ENCODE peak calls at places on chromosomes 2 and 18, in eight cellular contexts. L is spleen, X is transverse colon, E is endothelial cell of umbilical vein, W is GM12878, A is HCT116, Z is sigmoid colon, V is K562. Y is an unnamed sample.

GRCh38 chr18:32278148-32278799 is 88.4 kb downstream of the MEP1B start:
- DNase-seq in L (no peak), X (peak; percentile 38), E (no peak), W (no peak), A (no peak), Z (no peak), V (no peak), Y (no peak)

GRCh38 chr2:46095821-46096220 is 201.4 kb upstream of the EPAS1 start:
- DNase-seq in L (no peak), X (no peak), E (no peak), W (no peak), A (no peak), Z (no peak), V (no peak), Y (no peak)

GRCh38 chr2:11505652-11506610 is 27.9 kb upstream of the GREB1 start:
- DNase-seq in L (no peak), X (no peak), E (no peak), W (peak; percentile 35), A (peak; percentile 15), Z (no peak), V (no peak), Y (peak; percentile 32)

GRCh38 chr18:63960891-63961290 is 9.0 kb upstream of the SERPINB8 start:
- DNase-seq in L (no peak), X (no peak), E (no peak), W (no peak), A (no peak), Z (no peak), V (no peak), Y (no peak)

GRCh38 chr2:45797451-45798230 is 146.2 kb downstream of the PRKCE start:
- DNase-seq in L (no peak), X (no peak), E (no peak), W (no peak), A (no peak), Z (no peak), V (no peak), Y (no peak)

GRCh38 chr2:202267495-202267894 is 1.9 kb downstream of the NOP58 start:
- DNase-seq in L (no peak), X (no peak), E (no peak), W (no peak), A (no peak), Z (no peak), V (peak; percentile 11), Y (no peak)

GRCh38 chr2:176421291-176422050 is 152.2 kb downstream of the MTX2 start:
- DNase-seq in L (no peak), X (no peak), E (no peak), W (no peak), A (no peak), Z (no peak), V (no peak), Y (no peak)

GRCh38 chr18:75033516-75033915 is 175.4 kb downstream of the PTGR3 start:
- DNase-seq in L (no peak), X (no peak), E (no peak), W (no peak), A (no peak), Z (no peak), V (no peak), Y (no peak)

GRCh38 chr2:61807036-61807757 is 46.7 kb downstream of the FAM161A start:
- DNase-seq in L (no peak), X (no peak), E (no peak), W (peak; percentile 24), A (no peak), Z (no peak), V (no peak), Y (no peak)

GRCh38 chr2:102072741-102073140 is 69.8 kb upstream of the IL1R1 start:
- DNase-seq in L (no peak), X (no peak), E (no peak), W (no peak), A (no peak), Z (no peak), V (no peak), Y (no peak)

GRCh38 chr2:102066554-102066953 is 74.8 kb downstream of the IL1R2 start:
- DNase-seq in L (no peak), X (no peak), E (no peak), W (no peak), A (no peak), Z (no peak), V (no peak), Y (no peak)

GRCh38 chr2:102073168-102073724 is 69.3 kb upstream of the IL1R1 start:
- DNase-seq in L (no peak), X (no peak), E (no peak), W (no peak), A (no peak), Z (no peak), V (peak; percentile 29), Y (no peak)

GRCh38 chr2:102069311-102069974 is 73.1 kb upstream of the IL1R1 start:
- DNase-seq in L (no peak), X (no peak), E (no peak), W (no peak), A (no peak), Z (no peak), V (peak; percentile 91), Y (no peak)

GRCh38 chr2:102070058-102070642 is 72.4 kb upstream of the IL1R1 start:
- DNase-seq in L (no peak), X (peak; percentile 67), E (no peak), W (no peak), A (no peak), Z (peak; percentile 91), V (peak; percentile 61), Y (peak; percentile 74)
- TF ChIP-seq POLR2AphosphoS5 in L (peak; percentile 43), X (peak; percentile 15), E (no peak), W (no peak), A (no peak), Z (peak; percentile 47), V (no peak), Y (peak; percentile 42)

DNA sequence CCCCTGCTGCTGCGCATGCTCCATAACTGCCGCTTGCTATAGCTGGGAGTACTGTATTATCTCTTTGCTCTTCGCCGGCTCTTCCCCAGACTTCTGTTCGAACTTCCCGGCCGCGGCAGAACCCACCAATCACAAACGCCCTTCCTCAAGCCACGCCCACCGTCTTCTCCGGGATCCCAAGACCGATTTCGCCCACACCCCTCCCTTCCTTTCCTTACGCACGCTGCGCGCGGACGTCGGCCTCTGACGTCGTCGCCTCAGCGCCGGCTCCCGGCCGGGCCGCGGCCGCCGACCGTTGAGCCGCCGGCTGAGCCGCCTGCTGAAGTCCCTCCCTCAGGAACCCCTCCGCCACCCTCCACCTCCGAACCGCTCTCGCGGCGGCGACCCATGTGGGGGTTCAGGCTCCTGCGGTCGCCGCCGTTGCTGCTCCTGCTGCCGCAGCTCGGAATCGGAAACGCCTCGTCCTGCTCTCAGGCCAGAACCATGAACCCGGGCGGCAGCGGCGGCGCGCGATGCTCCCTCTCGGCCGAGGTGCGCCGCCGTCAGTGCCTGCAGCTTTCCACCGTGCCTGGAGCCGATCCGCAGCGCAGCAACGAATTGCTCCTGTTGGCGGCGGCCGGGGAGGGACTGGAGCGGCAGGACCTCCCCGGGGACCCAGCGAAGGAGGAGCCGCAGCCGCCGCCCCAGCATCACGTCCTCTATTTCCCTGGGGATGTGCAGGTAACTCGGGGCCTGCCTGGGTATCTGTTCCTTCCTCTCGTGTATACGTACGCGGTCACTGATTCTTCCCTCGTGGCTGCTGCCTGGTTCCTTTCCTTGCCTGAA is at the start of gene C2orf69:
- DNase-seq in L (peak; percentile 97), X (peak; percentile 98), E (peak; percentile 97), W (peak; percentile 93), A (peak; percentile 99), Z (peak; percentile 98), V (peak; percentile 94), Y (peak; percentile 94)
- TF ChIP-seq POLR2A in L (no peak), X (peak; percentile 89), E (peak; percentile 93), W (peak; percentile 90), A (peak; percentile 75), Z (peak; percentile 79), V (peak; percentile 89), Y (peak; percentile 45)

DNA sequence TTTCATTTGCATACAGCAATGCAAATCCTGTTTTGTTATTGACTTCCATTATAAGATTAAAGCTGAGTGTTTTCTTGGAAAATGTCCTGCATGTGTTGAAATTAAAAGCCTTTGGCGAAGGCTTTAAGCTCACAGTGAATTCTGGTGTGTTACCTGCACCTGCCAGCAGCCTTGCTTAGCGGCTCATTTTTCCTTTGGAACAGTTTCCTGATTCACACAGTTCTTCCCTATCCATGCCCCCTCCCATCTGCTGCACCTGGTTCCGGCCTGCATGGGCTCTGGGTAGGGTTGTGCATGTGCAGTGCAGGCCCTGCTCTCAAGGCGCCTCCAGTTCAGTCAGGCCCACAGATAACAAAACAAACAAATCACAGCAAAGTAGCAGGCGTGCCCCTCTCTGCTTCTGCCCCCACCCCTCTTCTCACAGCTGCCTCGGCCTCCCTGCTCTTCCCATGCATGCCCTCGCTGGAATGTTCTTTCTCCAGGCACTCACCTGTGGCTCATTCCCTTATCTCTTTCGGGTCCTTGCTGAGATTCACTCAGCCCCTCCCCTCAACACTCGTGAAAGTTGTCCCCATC is 15.8 kb downstream of the MTCL1 start:
- DNase-seq in L (no peak), X (no peak), E (no peak), W (no peak), A (no peak), Z (no peak), V (no peak), Y (no peak)
- H3K4me1 ChIP-seq in L (no peaks in the 10 kb centered on the region), X (peaks cover 10% of the 10 kb centered on the region), E (no peaks in the 10 kb centered on the region), W (no peaks in the 10 kb centered on the region), A (peaks cover 19% of the 10 kb centered on the region), Z (peaks cover 38% of the 10 kb centered on the region), V (no peaks in the 10 kb centered on the region), Y (no peaks in the 10 kb centered on the region)

DNA sequence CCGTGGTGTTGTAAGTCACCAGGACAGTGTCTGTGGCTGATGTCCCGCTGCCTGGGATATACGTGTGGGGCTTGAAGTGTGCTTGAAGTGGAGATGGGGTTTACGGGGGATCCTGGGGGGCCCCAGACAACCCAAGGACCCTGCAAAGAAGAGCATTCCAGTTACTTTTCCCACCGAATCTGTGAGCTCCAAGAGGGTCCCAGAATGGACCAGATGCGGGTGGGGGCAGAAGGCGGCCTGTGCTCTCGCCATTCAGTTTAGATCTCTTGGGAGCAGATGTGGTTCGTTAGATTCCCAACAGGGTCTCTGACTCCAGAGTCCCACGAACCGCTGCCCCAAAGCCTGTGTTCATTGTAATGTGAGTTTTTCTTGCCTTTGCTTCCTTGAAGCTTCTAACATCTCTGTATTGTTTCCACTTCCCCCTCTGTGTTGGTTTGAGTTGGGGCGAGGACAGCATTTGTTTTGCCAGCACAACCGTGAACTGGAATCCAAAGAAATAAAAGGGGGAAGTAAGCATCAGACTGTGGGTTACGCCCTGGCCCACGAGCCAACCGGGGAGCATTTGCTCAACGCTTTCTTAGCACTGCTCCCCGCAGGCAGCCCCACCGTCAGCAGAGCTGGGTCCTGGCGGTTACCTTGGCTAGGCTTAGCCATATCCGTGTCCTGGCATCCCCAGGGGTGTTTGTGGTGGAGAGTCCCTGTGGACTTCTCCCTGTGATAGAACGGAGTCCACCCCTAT is 92.1 kb downstream of the SH3BP4 start:
- DNase-seq in L (peak; percentile 87), X (no peak), E (no peak), W (no peak), A (no peak), Z (no peak), V (no peak), Y (no peak)
- TF ChIP-seq POLR2AphosphoS5 in L (peak; percentile 58), X (no peak), E (no peak), W (no peak), A (no peak), Z (no peak), V (no peak), Y (no peak)

Y was measured in breast epithelium.